ENCODE peak calls at places on chromosomes 11 and 22, in nine cellular contexts. E, X, M, Y, R, F, H, W and O are unnamed samples.
A peak's percentile ranks its signal among the peaks of the same experiment; 100 is the strongest.

GRCh38 chr22:24583221-24583971 is 9.5 kb downstream of the LRRC75B start:
- DNase-seq in E (no peak), X (peak; percentile 64), M (no peak), Y (no peak), R (no peak), F (no peak), H (peak; percentile 32), W (no peak), O (no peak)

GRCh38 chr11:131977854-131978253 is 607.4 kb downstream of the NTM start:
- DNase-seq in E (no peak), X (no peak), M (no peak), Y (no peak), R (no peak), F (no peak), H (no peak), W (no peak), O (no peak)

GRCh38 chr22:29956680-29957079 is 73.7 kb downstream of the MTMR3 start:
- DNase-seq in E (no peak), X (no peak), M (no peak), Y (no peak), R (no peak), F (no peak), H (no peak), W (no peak), O (no peak)

GRCh38 chr11:46778416-46778815 is 59.4 kb downstream of the F2 start:
- DNase-seq in E (no peak), X (no peak), M (no peak), Y (no peak), R (no peak), F (no peak), H (no peak), W (no peak), O (no peak)

GRCh38 chr22:38782402-38783094 is 11.4 kb downstream of the DNAL4 start:
- DNase-seq in E (no peak), X (no peak), M (no peak), Y (no peak), R (no peak), F (no peak), H (no peak), W (no peak), O (no peak)

GRCh38 chr22:19290400-19291217 is 910 bp downstream of the CLTCL1 start:
- DNase-seq in E (no peak), X (peak; percentile 80), M (no peak), Y (no peak), R (no peak), F (no peak), H (no peak), W (no peak), O (no peak)

GRCh38 chr11:47020793-47021624 is 84.4 kb downstream of the CSTPP1 start:
- DNase-seq in E (no peak), X (no peak), M (no peak), Y (no peak), R (no peak), F (no peak), H (no peak), W (no peak), O (no peak)

GRCh38 chr11:29801561-29801960 is 215.3 kb downstream of the KCNA4 start:
- DNase-seq in E (no peak), X (no peak), M (no peak), Y (no peak), R (no peak), F (no peak), H (no peak), W (no peak), O (no peak)

GRCh38 chr22:32558681-32559355 is 84.2 kb downstream of the FBXO7 start:
- DNase-seq in E (peak; percentile 46), X (no peak), M (no peak), Y (peak; percentile 49), R (peak; percentile 75), F (peak; percentile 56), H (peak; percentile 82), W (peak; percentile 89), O (no peak)

GRCh38 chr22:21447694-21448402 is 19.3 kb upstream of the TMEM191C start:
- DNase-seq in E (peak; percentile 21), X (peak; percentile 55), M (peak; percentile 69), Y (peak; percentile 14), R (no peak), F (peak; percentile 2), H (no peak), W (peak; percentile 38), O (no peak)

GRCh38 chr11:28618426-28618825 is 510.2 kb downstream of the METTL15 start:
- DNase-seq in E (no peak), X (no peak), M (no peak), Y (no peak), R (no peak), F (no peak), H (no peak), W (no peak), O (no peak)

GRCh38 chr11:133830931-133831907 is 14.1 kb downstream of the SPATA19 start:
- DNase-seq in E (no peak), X (no peak), M (peak; percentile 63), Y (no peak), R (no peak), F (no peak), H (no peak), W (no peak), O (peak; percentile 82)

GRCh38 chr11:16395601-16396000 is 39.3 kb upstream of the SOX6 start:
- DNase-seq in E (no peak), X (no peak), M (no peak), Y (no peak), R (no peak), F (no peak), H (no peak), W (no peak), O (no peak)

GRCh38 chr11:122897606-122898210 is 15.1 kb downstream of the JHY start:
- DNase-seq in E (no peak), X (no peak), M (no peak), Y (no peak), R (no peak), F (no peak), H (no peak), W (no peak), O (no peak)

GRCh38 chr22:42928969-42929837 is 72.1 kb upstream of the ARFGAP3 start:
- DNase-seq in E (no peak), X (peak; percentile 48), M (no peak), Y (peak; percentile 76), R (no peak), F (no peak), H (no peak), W (no peak), O (no peak)

GRCh38 chr11:26943636-26944035 is 50.3 kb upstream of the FIBIN start:
- DNase-seq in E (no peak), X (no peak), M (no peak), Y (no peak), R (no peak), F (no peak), H (no peak), W (no peak), O (no peak)

GRCh38 chr22:20881869-20882815 is 23.3 kb downstream of the SNAP29 start:
- DNase-seq in E (no peak), X (no peak), M (no peak), Y (no peak), R (no peak), F (no peak), H (no peak), W (no peak), O (no peak)

GRCh38 chr22:33116846-33117547 is 58.8 kb upstream of the SYN3 start:
- DNase-seq in E (no peak), X (no peak), M (no peak), Y (no peak), R (no peak), F (no peak), H (no peak), W (no peak), O (no peak)

GRCh38 chr11:114358711-114359110 is 41.6 kb downstream of the C11orf71 start:
- DNase-seq in E (no peak), X (no peak), M (no peak), Y (no peak), R (no peak), F (no peak), H (no peak), W (no peak), O (no peak)

GRCh38 chr11:2776351-2777061 is 76.7 kb upstream of the KCNQ1OT1 start:
- DNase-seq in E (peak; percentile 24), X (peak; percentile 61), M (no peak), Y (peak; percentile 19), R (no peak), F (peak; percentile 4), H (no peak), W (peak; percentile 47), O (peak; percentile 93)

GRCh38 chr11:119205574-119206511 is at the start of gene CBL:
- DNase-seq in E (peak; percentile 98), X (peak; percentile 98), M (peak; percentile 99), Y (peak; percentile 97), R (peak; percentile 78), F (peak; percentile 94), H (peak; percentile 99), W (peak; percentile 97), O (no peak)
- TF ChIP-seq POLR2A in E (no peak), X (peak; percentile 49), M (no peak), Y (peak; percentile 78), R (peak; percentile 21), F (peak; percentile 63), H (peak; percentile 63), W (no peak), O (no peak)

GRCh38 chr11:12066056-12066798 is 44.2 kb upstream of the MICAL2 start:
- DNase-seq in E (no peak), X (no peak), M (peak; percentile 37), Y (peak; percentile 63), R (peak; percentile 93), F (peak; percentile 79), H (peak; percentile 38), W (no peak), O (no peak)
- TF ChIP-seq POLR2AphosphoS5 in E (peak; percentile 83), X (no peak), M (no peak), Y (no peak), R (peak; percentile 77), F (no peak), H (peak; percentile 23), W (no peak), O (peak; percentile 7)

GRCh38 chr11:18780896-18781295 is 10.7 kb downstream of the PTPN5 start:
- DNase-seq in E (no peak), X (no peak), M (no peak), Y (no peak), R (no peak), F (no peak), H (no peak), W (no peak), O (no peak)
- H3K27ac ChIP-seq in E (no peak overlapping the region), X (no peak overlapping the region), M (no peak overlapping the region), Y (no peak overlapping the region), R (no peak overlapping the region), F (no peak overlapping the region), H (no peak overlapping the region), W (no peak overlapping the region), O (no peak overlapping the region)

GRCh38 chr11:79932612-79933011 is 491.8 kb upstream of the TENM4 start:
- DNase-seq in E (no peak), X (no peak), M (no peak), Y (no peak), R (no peak), F (no peak), H (no peak), W (no peak), O (no peak)
- TF ChIP-seq POLR2A in E (no peak), X (no peak), M (no peak), Y (no peak), R (no peak), F (no peak), H (no peak), W (no peak), O (no peak)